ENCODE peak calls at places on chromosomes 12 and 14, in nine cellular contexts. X is mucosa of gallbladder; O is B cell; K is activated CD4-positive, alpha-beta T cell treated with anti-CD3 and anti-CD28 coated beads, Interleukin-2, amount 50 U/mL, for 48 hours; M is fibroblast of mammary gland; J is right lobe of liver; F is NCI-H1092; A is sigmoid colon; S is T-helper 1 cell. I is an unnamed sample.

GRCh38 chr12:123389560-123390351 is 5.8 kb downstream of the KMT5A start:
- DNase-seq in X (peak), O (peak), K (peak), M (no peak), J (peak), F (no peak), A (peak), S (peak), I (no peak)

GRCh38 chr14:41280745-41281144 is 325.9 kb upstream of the LRFN5 start:
- DNase-seq in X (no peak), O (no peak), K (no peak), M (peak), J (no peak), F (peak), A (no peak), S (no peak), I (no peak)

GRCh38 chr14:98210045-98210678 is 1061.8 kb downstream of the BCL11B start:
- DNase-seq in X (no peak), O (no peak), K (peak), M (no peak), J (no peak), F (no peak), A (no peak), S (peak), I (no peak)

GRCh38 chr12:108787539-108787938 is 56.2 kb upstream of the CORO1C start:
- DNase-seq in X (no peak), O (no peak), K (no peak), M (no peak), J (no peak), F (no peak), A (no peak), S (no peak), I (no peak)

GRCh38 chr12:68746572-68747180 is 700 bp downstream of the SLC35E3 start:
- DNase-seq in X (peak), O (peak), K (peak), M (peak), J (peak), F (peak), A (peak), S (peak), I (peak)

GRCh38 chr12:52032431-52032796 is 18.8 kb upstream of the NR4A1 start:
- DNase-seq in X (peak), O (no peak), K (no peak), M (peak), J (peak), F (no peak), A (peak), S (no peak), I (no peak)

GRCh38 chr12:103909811-103910210 is 20.4 kb upstream of the HSP90B1 start:
- DNase-seq in X (no peak), O (no peak), K (no peak), M (no peak), J (no peak), F (no peak), A (no peak), S (no peak), I (peak)

GRCh38 chr12:117561990-117562389 is 200.6 kb upstream of the NOS1 start:
- DNase-seq in X (no peak), O (no peak), K (no peak), M (no peak), J (no peak), F (no peak), A (no peak), S (no peak), I (no peak)

GRCh38 chr14:72892103-72892878 is 1.6 kb downstream of the DPF3 start:
- DNase-seq in X (no peak), O (peak), K (peak), M (peak), J (no peak), F (no peak), A (no peak), S (peak), I (no peak)

GRCh38 chr12:74988156-74988555 is 221.5 kb downstream of the KCNC2 start:
- DNase-seq in X (no peak), O (no peak), K (no peak), M (no peak), J (no peak), F (no peak), A (no peak), S (no peak), I (no peak)

GRCh38 chr14:24070285-24071143 is 848 bp upstream of the CPNE6 start:
- DNase-seq in X (no peak), O (no peak), K (no peak), M (no peak), J (no peak), F (no peak), A (peak), S (no peak), I (no peak)

GRCh38 chr12:50082644-50083043 is 2.5 kb upstream of the SMARCD1 start:
- DNase-seq in X (peak), O (no peak), K (no peak), M (no peak), J (no peak), F (no peak), A (no peak), S (no peak), I (no peak)

GRCh38 chr12:7069386-7069785 is 8.9 kb downstream of the C1S start:
- DNase-seq in X (no peak), O (no peak), K (no peak), M (no peak), J (no peak), F (no peak), A (no peak), S (no peak), I (no peak)

GRCh38 chr12:27523305-27523641 is 733 bp upstream of the PPFIBP1 start:
- DNase-seq in X (no peak), O (peak), K (peak), M (peak), J (no peak), F (no peak), A (no peak), S (no peak), I (no peak)

GRCh38 chr12:50934981-50935807 is 17.1 kb upstream of the HIGD1C start:
- DNase-seq in X (no peak), O (no peak), K (no peak), M (peak), J (no peak), F (no peak), A (no peak), S (no peak), I (peak)

GRCh38 chr12:76947270-76947669 is 68.5 kb upstream of the CSRP2 start:
- DNase-seq in X (no peak), O (no peak), K (no peak), M (peak), J (no peak), F (no peak), A (no peak), S (no peak), I (no peak)

GRCh38 chr14:38964630-38965029 is 138.4 kb downstream of the SEC23A start:
- DNase-seq in X (no peak), O (no peak), K (no peak), M (no peak), J (no peak), F (no peak), A (no peak), S (no peak), I (no peak)

GRCh38 chr14:20612403-20612802 is 21.2 kb upstream of the RNASE12 start:
- DNase-seq in X (no peak), O (peak), K (no peak), M (no peak), J (no peak), F (no peak), A (no peak), S (no peak), I (no peak)

GRCh38 chr12:12870454-12870853 is 20.9 kb upstream of the GPRC5A start:
- DNase-seq in X (no peak), O (no peak), K (no peak), M (peak), J (no peak), F (no peak), A (no peak), S (no peak), I (peak)

GRCh38 chr14:53450871-53451270 is 297.7 kb upstream of the DDHD1 start:
- DNase-seq in X (peak), O (no peak), K (no peak), M (peak), J (no peak), F (peak), A (no peak), S (no peak), I (no peak)